ENCODE peak calls at places on chromosomes 6 and 20, in five cellular contexts. V, N, W, X and U are unnamed samples.

GRCh38 chr6:41651962-41652657 is 13.8 kb downstream of the MDFI start:
- DNase-seq in V (no peak), W (no peak), X (no peak), N (no peak), U (no peak)

GRCh38 chr6:50610562-50610961 is 102.8 kb upstream of the TFAP2D start:
- DNase-seq in X (no peak), N (peak; percentile 9), V (no peak), W (no peak), U (peak; percentile 33)

GRCh38 chr20:63502671-63503172 is 3.8 kb upstream of the EEF1A2 start:
- DNase-seq in W (no peak), X (no peak), V (no peak), N (no peak), U (no peak)

GRCh38 chr6:126535138-126535537 is 195.2 kb downstream of the CENPW start:
- DNase-seq in W (no peak), V (no peak), N (no peak), X (no peak), U (no peak)

GRCh38 chr20:3032624-3033023 is 10.8 kb upstream of the GNRH2 start:
- DNase-seq in N (no peak), V (no peak), W (no peak), X (no peak), U (no peak)

GRCh38 chr6:129183039-129183438 is 300.1 kb downstream of the LAMA2 start:
- DNase-seq in V (no peak), W (no peak), N (no peak), X (no peak), U (no peak)

GRCh38 chr6:134495893-134496253 is 178.0 kb upstream of the SGK1 start:
- DNase-seq in V (no peak), N (no peak), X (no peak), W (no peak), U (no peak)

GRCh38 chr6:106163446-106163965 is 77.4 kb downstream of the PRDM1 start:
- DNase-seq in V (no peak), X (no peak), W (peak; percentile 58), N (no peak), U (peak; percentile 77)

GRCh38 chr20:8860011-8860495 is 208.8 kb upstream of the PLCB4 start:
- DNase-seq in W (no peak), X (no peak), V (no peak), N (peak; percentile 1), U (no peak)

GRCh38 chr20:32742322-32743236 is 688 bp downstream of the COMMD7 start:
- DNase-seq in V (no peak), N (no peak), X (no peak), W (no peak), U (no peak)

GRCh38 chr20:35776513-35777101 is 4.8 kb downstream of the PHF20 start:
- DNase-seq in V (no peak), X (peak; percentile 8), W (no peak), N (no peak), U (no peak)

GRCh38 chr20:37042986-37043972 is 52.5 kb downstream of the RBL1 start:
- DNase-seq in N (no peak), W (peak; percentile 46), X (no peak), V (no peak), U (peak; percentile 5)

GRCh38 chr6:109794201-109794926 is 103.3 kb downstream of the FIG4 start:
- DNase-seq in W (no peak), X (peak; percentile 66), V (no peak), N (peak; percentile 85), U (no peak)

GRCh38 chr6:45376310-45377040 is 1.3 kb downstream of the SUPT3H start:
- DNase-seq in V (no peak), X (no peak), W (no peak), N (peak; percentile 29), U (no peak)

GRCh38 chr6:81751388-81752083 is 945 bp downstream of the TENT5A start:
- DNase-seq in X (peak; percentile 67), W (peak; percentile 27), N (no peak), V (no peak), U (no peak)

GRCh38 chr6:134267917-134268361 is 50.0 kb downstream of the SGK1 start:
- DNase-seq in X (peak; percentile 60), V (no peak), W (no peak), N (no peak), U (no peak)